ENCODE peak calls at places on chromosomes 4 and X, in six cellular contexts. U is NCI-H510A treated with DMSO at 0.1 percent for 48 hours, H is fibroblast of the conjunctiva, R is glutamatergic neuron, M is lung microvascular endothelial cell, C is skeletal muscle cell. W is an unnamed sample.

GRCh38 chr4:6473264-6474052 is 1.0 kb upstream of the PPP2R2C start:
- DNase-seq in C (no peak), U (no peak), R (no peak), H (no peak), M (no peak), W (no peak)

GRCh38 chr4:13521047-13521446 is 23.3 kb downstream of the NKX3-2 start:
- DNase-seq in M (no peak), C (no peak), R (no peak), U (no peak), H (no peak), W (no peak)

GRCh38 chrX:72568406-72569092 is 4.1 kb downstream of the HDAC8 start:
- DNase-seq in R (no peak), C (no peak), U (no peak), M (peak; percentile 71), H (peak; percentile 42), W (peak; percentile 43)

GRCh38 chr4:27666943-27667342 is 806.3 kb downstream of the STIM2 start:
- DNase-seq in U (no peak), M (no peak), H (no peak), R (no peak), C (no peak), W (no peak)

GRCh38 chr4:140681201-140681600 is 75.0 kb downstream of the TBC1D9 start:
- DNase-seq in U (no peak), H (no peak), R (no peak), C (no peak), M (peak; percentile 60), W (no peak)

GRCh38 chr4:120683902-120684540 is 238.5 kb downstream of the PRDM5 start:
- DNase-seq in C (no peak), U (no peak), H (no peak), R (no peak), M (peak; percentile 37), W (no peak)

GRCh38 chr4:3414421-3415279 is 27.1 kb upstream of the HGFAC start:
- DNase-seq in M (no peak), C (no peak), U (no peak), H (no peak), R (peak; percentile 5), W (no peak)

GRCh38 chrX:31590581-31591113 is 518.8 kb upstream of the FTHL17 start:
- DNase-seq in R (no peak), M (peak; percentile 70), U (no peak), C (no peak), H (peak; percentile 26), W (no peak)

GRCh38 chrX:31609130-31609529 is 537.3 kb upstream of the FTHL17 start:
- DNase-seq in R (no peak), U (no peak), H (peak; percentile 76), M (peak; percentile 78), C (peak; percentile 84), W (peak; percentile 62)

GRCh38 chrX:124239911-124240310 is 92.5 kb upstream of the TEX13D start:
- DNase-seq in C (no peak), R (no peak), H (no peak), M (no peak), U (no peak), W (no peak)

GRCh38 chr4:1053080-1053661 is 41.7 kb downstream of the FGFRL1 start:
- DNase-seq in M (no peak), C (peak; percentile 63), U (no peak), H (peak; percentile 51), R (no peak), W (peak; percentile 94)

GRCh38 chr4:76250962-76251361 is 559 bp upstream of the FAM47E start:
- DNase-seq in M (no peak), U (peak; percentile 43), R (no peak), H (no peak), C (no peak), W (no peak)

GRCh38 chr4:104649631-104650030 is 154.9 kb upstream of the CXXC4 start:
- DNase-seq in M (no peak), U (no peak), R (no peak), H (no peak), C (no peak), W (no peak)

GRCh38 chr4:20813698-20814097 is 113.4 kb downstream of the PACRGL start:
- DNase-seq in M (no peak), H (no peak), R (no peak), C (no peak), U (no peak), W (no peak)

GRCh38 chr4:168893205-168893604 is 116.8 kb downstream of the CBR4 start:
- DNase-seq in R (no peak), C (no peak), U (no peak), M (no peak), H (no peak), W (no peak)

GRCh38 chrX:17022205-17022604 is 75.7 kb downstream of the REPS2 start:
- DNase-seq in C (no peak), H (peak; percentile 62), U (no peak), M (peak; percentile 19), R (no peak), W (peak; percentile 15)

GRCh38 chr4:60575336-60575735 is 624.8 kb upstream of the ADGRL3 start:
- DNase-seq in U (no peak), R (no peak), C (no peak), H (no peak), M (no peak), W (no peak)

GRCh38 chr4:150117094-150117493 is 38.8 kb downstream of the DCLK2 start:
- DNase-seq in M (no peak), C (no peak), U (no peak), R (no peak), H (no peak), W (no peak)

W was measured in fibroblast of gingiva.